ENCODE peak calls at places on chromosome 10, in nine cellular contexts. U, Z, X, A, Y, H, S, P and L are unnamed samples.

GRCh38 chr10:44975487-44976331 is 2.9 kb downstream of the DEPP1 start:
- DNase-seq in X (no peak), S (no peak), Z (no peak), A (peak; percentile 90), Y (no peak), H (no peak), P (peak; percentile 84), U (peak; percentile 54), L (no peak)

GRCh38 chr10:86203162-86203905 is 163.3 kb downstream of the GRID1 start:
- DNase-seq in H (no peak), Z (no peak), A (no peak), U (no peak), P (no peak), Y (no peak), S (no peak), X (no peak), L (no peak)

GRCh38 chr10:29636178-29636577 is 1.4 kb upstream of the SVIL start:
- DNase-seq in S (no peak), H (no peak), U (no peak), P (no peak), X (no peak), Y (no peak), A (peak; percentile 64), Z (no peak), L (no peak)

GRCh38 chr10:79047875-79048638 is 20.7 kb upstream of the ZMIZ1 start:
- DNase-seq in Z (peak; percentile 69), A (no peak), S (no peak), X (no peak), P (peak; percentile 51), U (no peak), H (no peak), Y (peak; percentile 71), L (no peak)

GRCh38 chr10:118017071-118017740 is 29.5 kb downstream of the RAB11FIP2 start:
- DNase-seq in S (no peak), Y (no peak), X (no peak), U (no peak), P (no peak), H (no peak), Z (no peak), A (no peak), L (no peak)

GRCh38 chr10:9668411-9668810 is 1349.3 kb upstream of the CELF2 start:
- DNase-seq in Y (no peak), P (no peak), X (no peak), S (no peak), Z (no peak), H (no peak), A (no peak), U (no peak), L (no peak)

GRCh38 chr10:24444337-24444736 is 235.4 kb downstream of the KIAA1217 start:
- DNase-seq in A (peak; percentile 76), U (no peak), H (no peak), S (no peak), X (no peak), Y (no peak), P (no peak), Z (no peak), L (no peak)

GRCh38 chr10:93461807-93462178 is 20.3 kb downstream of the MYOF start:
- DNase-seq in Z (no peak), Y (no peak), A (peak; percentile 86), X (no peak), H (no peak), P (no peak), S (no peak), U (no peak), L (no peak)

GRCh38 chr10:25747038-25747437 is 187.0 kb upstream of the MYO3A start:
- DNase-seq in Z (no peak), S (no peak), U (no peak), X (no peak), P (no peak), A (no peak), H (no peak), Y (no peak), L (no peak)

GRCh38 chr10:4541292-4541691 is 284.7 kb upstream of the AKR1E2 start:
- DNase-seq in U (no peak), P (no peak), H (no peak), S (no peak), Z (peak; percentile 53), A (peak; percentile 97), X (no peak), Y (no peak), L (no peak)

GRCh38 chr10:131150126-131150525 is 161.4 kb downstream of the TCERG1L start:
- DNase-seq in U (no peak), Z (no peak), X (no peak), A (no peak), S (no peak), H (no peak), P (peak; percentile 15), Y (no peak), L (no peak)

GRCh38 chr10:6647811-6648526 is 67.9 kb upstream of the PRKCQ start:
- DNase-seq in S (no peak), X (peak; percentile 10), Y (peak; percentile 71), U (no peak), A (peak; percentile 43), P (peak; percentile 56), Z (peak; percentile 39), H (peak; percentile 44), L (peak; percentile 55)

GRCh38 chr10:9294132-9294663 is 1239.7 kb downstream of the GATA3 start:
- DNase-seq in A (no peak), X (no peak), Z (no peak), H (no peak), U (no peak), P (no peak), Y (no peak), S (no peak), L (no peak)

GRCh38 chr10:84177541-84178386 is 4.2 kb downstream of the GPR15LG start:
- DNase-seq in U (no peak), P (no peak), A (no peak), Z (no peak), Y (peak; percentile 64), S (peak; percentile 41), X (peak; percentile 41), H (no peak), L (no peak)

GRCh38 chr10:6416892-6417512 is 163.1 kb downstream of the PRKCQ start:
- DNase-seq in S (no peak), X (no peak), A (peak; percentile 31), U (no peak), Z (no peak), Y (no peak), H (no peak), P (no peak), L (no peak)

GRCh38 chr10:44293842-44294241 is 91.1 kb downstream of the CXCL12 start:
- DNase-seq in A (no peak), X (peak; percentile 88), Z (no peak), H (peak; percentile 81), U (peak; percentile 60), P (no peak), Y (peak; percentile 56), S (peak; percentile 79), L (no peak)

GRCh38 chr10:43878386-43878785 is 229.7 kb upstream of the ZNF32 start:
- DNase-seq in X (peak; percentile 85), H (no peak), A (no peak), U (no peak), S (peak; percentile 85), Y (no peak), Z (no peak), P (no peak), L (no peak)

GRCh38 chr10:3786295-3786981 is 1.4 kb upstream of the KLF6 start:
- DNase-seq in Y (peak; percentile 72), X (peak; percentile 60), P (peak; percentile 64), Z (peak; percentile 50), S (peak; percentile 61), U (peak; percentile 60), H (no peak), A (peak; percentile 81), L (no peak)

GRCh38 chr10:18151491-18151890 is 11.3 kb downstream of the CACNB2 start:
- DNase-seq in P (no peak), X (no peak), H (no peak), S (no peak), A (no peak), Z (no peak), U (no peak), Y (no peak), L (no peak)

GRCh38 chr10:90968448-90969086 is 47.7 kb upstream of the ANKRD1 start:
- DNase-seq in Z (no peak), H (no peak), P (no peak), S (no peak), X (no peak), U (no peak), A (peak; percentile 68), Y (no peak), L (no peak)

GRCh38 chr10:65907199-65907712 is 1018.6 kb upstream of the LRRTM3 start:
- DNase-seq in A (no peak), U (no peak), Y (no peak), H (no peak), S (no peak), P (no peak), X (no peak), Z (no peak), L (no peak)

GRCh38 chr10:65910209-65910608 is 1015.6 kb upstream of the LRRTM3 start:
- DNase-seq in Y (no peak), Z (no peak), A (no peak), U (no peak), H (no peak), P (no peak), X (no peak), S (no peak), L (no peak)

GRCh38 chr10:65911431-65911830 is 1014.4 kb upstream of the LRRTM3 start:
- DNase-seq in A (no peak), Y (no peak), U (no peak), P (no peak), X (no peak), H (no peak), Z (no peak), S (no peak), L (no peak)
- H3K27ac ChIP-seq in A (no peak overlapping the region), Y (no peak overlapping the region), U (no peak overlapping the region), P (no peak overlapping the region), X (no peak overlapping the region), H (no peak overlapping the region), Z (no peak overlapping the region), S (no peak overlapping the region), L (no peak overlapping the region)

GRCh38 chr10:22686347-22686746 is 28.0 kb downstream of the PIP4K2A start:
- DNase-seq in H (no peak), S (no peak), Y (no peak), U (no peak), A (no peak), X (no peak), P (no peak), Z (no peak), L (no peak)
- H3K4me1 ChIP-seq in H (peaks cover 8% of the 10 kb centered on the region), S (no peaks in the 10 kb centered on the region), Y (peaks cover 45% of the 10 kb centered on the region), U (peaks cover 10% of the 10 kb centered on the region), A (peaks cover 39% of the 10 kb centered on the region), X (peaks cover 17% of the 10 kb centered on the region), P (peaks cover 38% of the 10 kb centered on the region), Z (no peaks in the 10 kb centered on the region), L (peaks cover 85% of the 10 kb centered on the region)

GRCh38 chr10:113891476-113891875 is 37.0 kb downstream of the NHLRC2 start:
- DNase-seq in H (no peak), A (no peak), U (no peak), X (peak; percentile 13), Y (no peak), Z (no peak), P (no peak), S (peak; percentile 13), L (no peak)
- H3K27me3 ChIP-seq in H (no peaks in the 10 kb centered on the region), A (no peaks in the 10 kb centered on the region), U (peaks cover 4% of the 10 kb centered on the region), X (no peaks in the 10 kb centered on the region), Y (no peaks in the 10 kb centered on the region), Z (no peaks in the 10 kb centered on the region), P (no peaks in the 10 kb centered on the region), S (no peaks in the 10 kb centered on the region), L (no peaks in the 10 kb centered on the region)

DNA sequence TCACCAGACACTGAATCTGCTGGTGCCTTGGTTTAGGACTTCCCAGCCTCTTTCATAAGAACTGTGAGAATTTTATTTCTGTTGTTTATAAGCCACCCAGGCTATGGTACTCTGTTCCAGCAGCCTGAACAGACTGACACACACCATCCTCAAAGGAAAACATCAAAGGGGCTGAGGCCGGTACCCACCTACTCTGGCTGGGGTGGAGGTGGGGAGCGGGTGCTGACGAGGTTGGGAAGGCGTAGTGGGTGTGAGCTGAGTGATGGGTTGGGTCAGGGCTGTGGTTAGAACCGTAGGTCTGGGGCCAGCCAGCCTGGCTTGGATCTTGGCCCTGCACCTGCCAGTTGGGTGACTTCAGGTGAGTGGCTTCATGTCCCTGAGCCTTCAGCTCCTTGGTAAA is 136.3 kb downstream of the SH3PXD2A start:
- DNase-seq in A (no peak), X (no peak), P (no peak), Y (no peak), S (no peak), H (no peak), Z (no peak), U (no peak), L (no peak)
- H3K27ac ChIP-seq in A (no peak overlapping the region), X (no peak overlapping the region), P (no peak overlapping the region), Y (no peak overlapping the region), S (no peak overlapping the region), H (no peak overlapping the region), Z (no peak overlapping the region), U (no peak overlapping the region), L (no peak overlapping the region)